ENCODE peak calls at places on chromosomes 16 and 17, in seven cellular contexts. One of them, this sample, is unnamed.

GRCh38 chr16:81889896-81890634 is 111.0 kb downstream of the PLCG2 start:
- DNase-seq in fibroblast of villous mesenchyme: peak; percentile 71
- DNase-seq in fibroblast of the aortic adventitia: peak; percentile 70
- DNase-seq in PC-3: peak; percentile 77
- DNase-seq in tibial nerve: peak; percentile 75
- DNase-seq in epithelial cell of esophagus: peak; percentile 79
- DNase-seq in foreskin fibroblast: peak; percentile 79
- DNase-seq in this sample: peak; percentile 56

GRCh38 chr16:1791943-1792812 is 1.3 kb downstream of the IGFALS start:
- DNase-seq in epithelial cell of esophagus: no peak
- DNase-seq in fibroblast of the aortic adventitia: no peak
- DNase-seq in fibroblast of villous mesenchyme: no peak
- DNase-seq in PC-3: no peak
- DNase-seq in tibial nerve: no peak
- DNase-seq in foreskin fibroblast: no peak
- DNase-seq in this sample: no peak

GRCh38 chr17:50123649-50124349 is 6.2 kb downstream of the SAMD14 start:
- DNase-seq in fibroblast of the aortic adventitia: no peak
- DNase-seq in tibial nerve: no peak
- DNase-seq in fibroblast of villous mesenchyme: peak; percentile 50
- DNase-seq in PC-3: no peak
- DNase-seq in epithelial cell of esophagus: no peak
- DNase-seq in foreskin fibroblast: no peak
- DNase-seq in this sample: no peak

GRCh38 chr17:35679007-35679682 is 52.3 kb upstream of the RASL10B start:
- DNase-seq in tibial nerve: no peak
- DNase-seq in PC-3: no peak
- DNase-seq in fibroblast of villous mesenchyme: peak; percentile 10
- DNase-seq in foreskin fibroblast: no peak
- DNase-seq in epithelial cell of esophagus: no peak
- DNase-seq in fibroblast of the aortic adventitia: no peak
- DNase-seq in this sample: no peak

GRCh38 chr17:60920107-60920506 is 242.5 kb downstream of the BCAS3 start:
- DNase-seq in epithelial cell of esophagus: no peak
- DNase-seq in PC-3: no peak
- DNase-seq in fibroblast of the aortic adventitia: no peak
- DNase-seq in fibroblast of villous mesenchyme: no peak
- DNase-seq in foreskin fibroblast: no peak
- DNase-seq in tibial nerve: no peak
- DNase-seq in this sample: no peak

GRCh38 chr17:42340691-42341127 is 47.5 kb downstream of the STAT3 start:
- DNase-seq in fibroblast of the aortic adventitia: no peak
- DNase-seq in tibial nerve: no peak
- DNase-seq in fibroblast of villous mesenchyme: no peak
- DNase-seq in foreskin fibroblast: peak; percentile 18
- DNase-seq in epithelial cell of esophagus: no peak
- DNase-seq in PC-3: no peak
- DNase-seq in this sample: no peak

GRCh38 chr16:23506606-23506994 is 3.7 kb downstream of the GGA2 start:
- DNase-seq in fibroblast of villous mesenchyme: no peak
- DNase-seq in epithelial cell of esophagus: no peak
- DNase-seq in tibial nerve: no peak
- DNase-seq in PC-3: no peak
- DNase-seq in fibroblast of the aortic adventitia: no peak
- DNase-seq in foreskin fibroblast: no peak
- DNase-seq in this sample: no peak

GRCh38 chr16:17828012-17828411 is 357.3 kb upstream of the XYLT1 start:
- DNase-seq in foreskin fibroblast: peak; percentile 79
- DNase-seq in fibroblast of villous mesenchyme: peak; percentile 86
- DNase-seq in epithelial cell of esophagus: no peak
- DNase-seq in PC-3: no peak
- DNase-seq in tibial nerve: no peak
- DNase-seq in fibroblast of the aortic adventitia: peak; percentile 94
- DNase-seq in this sample: peak; percentile 88

GRCh38 chr17:61179316-61179715 is 220.3 kb upstream of the TBX2 start:
- DNase-seq in PC-3: no peak
- DNase-seq in tibial nerve: no peak
- DNase-seq in fibroblast of villous mesenchyme: no peak
- DNase-seq in foreskin fibroblast: no peak
- DNase-seq in epithelial cell of esophagus: no peak
- DNase-seq in fibroblast of the aortic adventitia: no peak
- DNase-seq in this sample: no peak

GRCh38 chr17:31722251-31723056 is 136.6 kb downstream of the COPRS start:
- DNase-seq in PC-3: no peak
- DNase-seq in epithelial cell of esophagus: no peak
- DNase-seq in fibroblast of villous mesenchyme: peak; percentile 72
- DNase-seq in fibroblast of the aortic adventitia: no peak
- DNase-seq in tibial nerve: no peak
- DNase-seq in foreskin fibroblast: no peak
- DNase-seq in this sample: peak; percentile 68

GRCh38 chr17:82200743-82201497 is 11.7 kb downstream of the CCDC57 start:
- DNase-seq in foreskin fibroblast: no peak
- DNase-seq in fibroblast of the aortic adventitia: no peak
- DNase-seq in fibroblast of villous mesenchyme: no peak
- DNase-seq in PC-3: no peak
- DNase-seq in epithelial cell of esophagus: no peak
- DNase-seq in tibial nerve: no peak
- DNase-seq in this sample: no peak

GRCh38 chr16:7268182-7268581 is 64.5 kb upstream of the RBFOX1 start:
- DNase-seq in epithelial cell of esophagus: peak; percentile 1
- DNase-seq in tibial nerve: peak; percentile 37
- DNase-seq in foreskin fibroblast: no peak
- DNase-seq in fibroblast of the aortic adventitia: no peak
- DNase-seq in fibroblast of villous mesenchyme: no peak
- DNase-seq in PC-3: peak; percentile 7
- DNase-seq in this sample: peak; percentile 0

GRCh38 chr17:38761612-38762011 is 9.1 kb downstream of the PSMB3 start:
- DNase-seq in PC-3: peak; percentile 34
- DNase-seq in epithelial cell of esophagus: peak; percentile 55
- DNase-seq in foreskin fibroblast: peak; percentile 70
- DNase-seq in tibial nerve: no peak
- DNase-seq in fibroblast of villous mesenchyme: peak; percentile 33
- DNase-seq in fibroblast of the aortic adventitia: no peak
- DNase-seq in this sample: peak; percentile 27

GRCh38 chr16:17246974-17247718 is 223.6 kb downstream of the XYLT1 start:
- DNase-seq in epithelial cell of esophagus: no peak
- DNase-seq in fibroblast of villous mesenchyme: no peak
- DNase-seq in foreskin fibroblast: no peak
- DNase-seq in PC-3: no peak
- DNase-seq in tibial nerve: no peak
- DNase-seq in fibroblast of the aortic adventitia: no peak
- DNase-seq in this sample: no peak

GRCh38 chr17:27466376-27466747 is 10.1 kb downstream of the KSR1 start:
- DNase-seq in fibroblast of villous mesenchyme: no peak
- DNase-seq in tibial nerve: no peak
- DNase-seq in fibroblast of the aortic adventitia: no peak
- DNase-seq in PC-3: no peak
- DNase-seq in epithelial cell of esophagus: no peak
- DNase-seq in foreskin fibroblast: no peak
- DNase-seq in this sample: no peak

GRCh38 chr17:46264456-46265198 is 30.3 kb upstream of the LRRC37A start:
- DNase-seq in PC-3: peak; percentile 97
- DNase-seq in tibial nerve: no peak
- DNase-seq in fibroblast of villous mesenchyme: peak; percentile 99
- DNase-seq in fibroblast of the aortic adventitia: peak; percentile 71
- DNase-seq in foreskin fibroblast: peak; percentile 54
- DNase-seq in epithelial cell of esophagus: peak; percentile 93
- DNase-seq in this sample: peak; percentile 81

GRCh38 chr17:10357768-10358167 is 15.0 kb downstream of the MYH13 start:
- DNase-seq in tibial nerve: no peak
- DNase-seq in PC-3: peak; percentile 4
- DNase-seq in fibroblast of villous mesenchyme: no peak
- DNase-seq in fibroblast of the aortic adventitia: no peak
- DNase-seq in foreskin fibroblast: no peak
- DNase-seq in epithelial cell of esophagus: no peak
- DNase-seq in this sample: no peak

GRCh38 chr16:31471875-31472558 is at the start of gene TGFB1I1:
- DNase-seq in foreskin fibroblast: peak; percentile 92
- DNase-seq in fibroblast of villous mesenchyme: peak; percentile 89
- DNase-seq in fibroblast of the aortic adventitia: peak; percentile 67
- DNase-seq in tibial nerve: peak; percentile 40
- DNase-seq in epithelial cell of esophagus: peak; percentile 50
- DNase-seq in PC-3: peak; percentile 8
- DNase-seq in this sample: peak; percentile 71

GRCh38 chr17:75844530-75845057 is 390 bp upstream of the UNC13D start:
- DNase-seq in tibial nerve: no peak
- DNase-seq in fibroblast of the aortic adventitia: no peak
- DNase-seq in fibroblast of villous mesenchyme: no peak
- DNase-seq in PC-3: peak; percentile 99
- DNase-seq in foreskin fibroblast: no peak
- DNase-seq in epithelial cell of esophagus: peak; percentile 81
- DNase-seq in this sample: no peak

GRCh38 chr16:82229800-82230619 is 60.0 kb upstream of the MPHOSPH6 start:
- DNase-seq in epithelial cell of esophagus: peak; percentile 84
- DNase-seq in foreskin fibroblast: peak; percentile 91
- DNase-seq in PC-3: peak; percentile 81
- DNase-seq in fibroblast of the aortic adventitia: peak; percentile 81
- DNase-seq in fibroblast of villous mesenchyme: peak; percentile 83
- DNase-seq in tibial nerve: peak; percentile 27
- DNase-seq in this sample: peak; percentile 55

GRCh38 chr16:73032548-73033270 is 15.2 kb downstream of the ZFHX3 start:
- DNase-seq in foreskin fibroblast: no peak
- DNase-seq in PC-3: no peak
- DNase-seq in tibial nerve: no peak
- DNase-seq in epithelial cell of esophagus: no peak
- DNase-seq in fibroblast of villous mesenchyme: no peak
- DNase-seq in fibroblast of the aortic adventitia: no peak
- DNase-seq in this sample: no peak

GRCh38 chr16:11752856-11753255 is 10.2 kb upstream of the TXNDC11 start:
- DNase-seq in epithelial cell of esophagus: no peak
- DNase-seq in foreskin fibroblast: no peak
- DNase-seq in PC-3: no peak
- DNase-seq in tibial nerve: no peak
- DNase-seq in fibroblast of villous mesenchyme: no peak
- DNase-seq in fibroblast of the aortic adventitia: no peak
- DNase-seq in this sample: no peak

GRCh38 chr16:54929090-54930033 is 1.3 kb upstream of the IRX5 start:
- DNase-seq in foreskin fibroblast: peak; percentile 100
- DNase-seq in fibroblast of the aortic adventitia: peak; percentile 99
- DNase-seq in fibroblast of villous mesenchyme: peak; percentile 98
- DNase-seq in epithelial cell of esophagus: peak; percentile 99
- DNase-seq in PC-3: peak; percentile 74
- DNase-seq in tibial nerve: peak; percentile 97
- DNase-seq in this sample: peak; percentile 99
- H3K4me3 ChIP-seq in foreskin fibroblast: peak overlapping the region; percentile 81
- H3K4me3 ChIP-seq in fibroblast of the aortic adventitia: peak overlapping the region; percentile 84
- H3K4me3 ChIP-seq in fibroblast of villous mesenchyme: peak overlapping the region; percentile 67
- H3K4me3 ChIP-seq in epithelial cell of esophagus: peak overlapping the region; percentile 91
- H3K4me3 ChIP-seq in PC-3: peak overlapping the region; percentile 52
- H3K4me3 ChIP-seq in tibial nerve: peak overlapping the region; percentile 72
- H3K4me3 ChIP-seq in this sample: peak overlapping the region; percentile 68

GRCh38 chr16:29876186-29876577 is 13.2 kb upstream of the CDIPT start:
- DNase-seq in epithelial cell of esophagus: no peak
- DNase-seq in tibial nerve: no peak
- DNase-seq in foreskin fibroblast: peak; percentile 16
- DNase-seq in PC-3: no peak
- DNase-seq in fibroblast of the aortic adventitia: no peak
- DNase-seq in fibroblast of villous mesenchyme: no peak
- DNase-seq in this sample: no peak

GRCh38 chr16:29876578-29877249 is 13.7 kb upstream of the CDIPT start:
- DNase-seq in foreskin fibroblast: peak; percentile 30
- DNase-seq in PC-3: no peak
- DNase-seq in fibroblast of the aortic adventitia: no peak
- DNase-seq in fibroblast of villous mesenchyme: no peak
- DNase-seq in epithelial cell of esophagus: no peak
- DNase-seq in tibial nerve: no peak
- DNase-seq in this sample: no peak

GRCh38 chr16:29877266-29877961 is 14.4 kb upstream of the CDIPT start:
- DNase-seq in fibroblast of the aortic adventitia: no peak
- DNase-seq in tibial nerve: no peak
- DNase-seq in foreskin fibroblast: peak; percentile 54
- DNase-seq in PC-3: no peak
- DNase-seq in fibroblast of villous mesenchyme: peak; percentile 16
- DNase-seq in epithelial cell of esophagus: peak; percentile 80
- DNase-seq in this sample: peak; percentile 17

GRCh38 chr16:29883987-29884386 is 15.4 kb downstream of the SEZ6L2 start:
- DNase-seq in epithelial cell of esophagus: no peak
- DNase-seq in fibroblast of villous mesenchyme: no peak
- DNase-seq in PC-3: no peak
- DNase-seq in tibial nerve: no peak
- DNase-seq in fibroblast of the aortic adventitia: no peak
- DNase-seq in foreskin fibroblast: no peak
- DNase-seq in this sample: no peak

GRCh38 chr16:29881050-29881449 is 18.0 kb upstream of the CDIPT start:
- DNase-seq in fibroblast of the aortic adventitia: no peak
- DNase-seq in foreskin fibroblast: no peak
- DNase-seq in PC-3: no peak
- DNase-seq in fibroblast of villous mesenchyme: no peak
- DNase-seq in tibial nerve: no peak
- DNase-seq in epithelial cell of esophagus: no peak
- DNase-seq in this sample: no peak
- H3K4me3 ChIP-seq in fibroblast of the aortic adventitia: no peak overlapping the region
- H3K4me3 ChIP-seq in foreskin fibroblast: no peak overlapping the region
- H3K4me3 ChIP-seq in PC-3: no peak overlapping the region
- H3K4me3 ChIP-seq in fibroblast of villous mesenchyme: no peak overlapping the region
- H3K4me3 ChIP-seq in tibial nerve: no peak overlapping the region
- H3K4me3 ChIP-seq in epithelial cell of esophagus: no peak overlapping the region
- H3K4me3 ChIP-seq in this sample: no peak overlapping the region

DNA sequence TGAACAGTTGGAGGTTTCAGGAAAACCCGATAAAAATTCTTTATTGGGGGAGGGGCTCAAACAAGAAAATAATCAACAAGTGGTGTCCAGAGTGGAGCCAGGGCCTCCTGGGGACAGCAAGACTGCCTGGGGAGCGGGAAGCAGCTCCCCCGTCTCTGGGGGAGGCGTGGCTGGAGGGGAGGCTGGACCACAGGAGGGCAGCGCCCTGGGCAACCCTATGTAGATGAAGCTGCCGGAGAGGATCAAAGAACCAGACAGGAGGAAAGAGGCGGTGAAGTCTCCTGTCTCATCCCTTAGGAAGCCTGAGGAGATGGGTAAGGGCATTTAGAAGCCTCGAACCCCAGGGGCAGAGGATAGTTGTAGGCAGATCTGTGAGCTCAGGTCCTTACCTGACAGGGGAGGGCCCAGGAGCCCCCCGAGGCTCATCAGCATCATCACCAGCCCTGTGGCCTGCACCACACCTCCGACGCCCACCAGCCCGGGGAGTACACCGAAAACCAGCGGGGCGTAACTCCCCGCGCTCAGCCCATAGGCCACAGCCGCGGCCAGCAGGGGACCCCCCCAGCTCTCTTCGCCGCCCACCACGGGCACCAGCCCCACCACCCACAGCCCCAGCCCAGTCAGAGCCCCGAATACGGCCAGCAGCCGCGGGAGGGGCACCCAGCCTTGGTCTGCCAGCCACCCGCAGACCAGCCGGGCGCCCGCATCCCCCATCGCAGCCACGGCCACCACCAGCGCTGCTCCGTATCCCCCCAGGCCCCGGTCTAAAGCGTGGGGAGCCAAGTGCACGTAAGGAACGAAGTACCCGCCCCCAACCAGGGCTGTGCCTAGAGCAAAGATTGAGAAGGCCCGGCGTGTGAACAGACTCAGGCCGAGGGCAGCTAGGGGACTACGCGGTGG is 2.0 kb downstream of the SLC16A11 start:
- DNase-seq in epithelial cell of esophagus: no peak
- DNase-seq in tibial nerve: no peak
- DNase-seq in PC-3: no peak
- DNase-seq in foreskin fibroblast: no peak
- DNase-seq in fibroblast of the aortic adventitia: no peak
- DNase-seq in fibroblast of villous mesenchyme: no peak
- DNase-seq in this sample: no peak
- H3K4me3 ChIP-seq in epithelial cell of esophagus: no peak overlapping the region
- H3K4me3 ChIP-seq in tibial nerve: peak overlapping the region; percentile 50
- H3K4me3 ChIP-seq in PC-3: no peak overlapping the region
- H3K4me3 ChIP-seq in foreskin fibroblast: no peak overlapping the region
- H3K4me3 ChIP-seq in fibroblast of the aortic adventitia: no peak overlapping the region
- H3K4me3 ChIP-seq in fibroblast of villous mesenchyme: no peak overlapping the region
- H3K4me3 ChIP-seq in this sample: peak overlapping the region; percentile 3

GRCh38 chr17:63916566-63917185 is 2.0 kb downstream of the GH1 start:
- DNase-seq in PC-3: no peak
- DNase-seq in epithelial cell of esophagus: no peak
- DNase-seq in fibroblast of the aortic adventitia: no peak
- DNase-seq in foreskin fibroblast: no peak
- DNase-seq in fibroblast of villous mesenchyme: no peak
- DNase-seq in tibial nerve: no peak
- DNase-seq in this sample: no peak
- H3K4me3 ChIP-seq in PC-3: no peak overlapping the region
- H3K4me3 ChIP-seq in epithelial cell of esophagus: no peak overlapping the region
- H3K4me3 ChIP-seq in fibroblast of the aortic adventitia: no peak overlapping the region
- H3K4me3 ChIP-seq in foreskin fibroblast: no peak overlapping the region
- H3K4me3 ChIP-seq in fibroblast of villous mesenchyme: no peak overlapping the region
- H3K4me3 ChIP-seq in tibial nerve: no peak overlapping the region
- H3K4me3 ChIP-seq in this sample: no peak overlapping the region